ENCODE peak calls at places on chromosomes 6 and 20, in four cellular contexts. I is omental fat pad, U is B cell, K is nephron progenitor cell. M is an unnamed sample.

GRCh38 chr6:114085206-114085605 is 114.3 kb upstream of the HDAC2 start:
- DNase-seq in I (no peak), U (no peak), K (no peak), M (no peak)

GRCh38 chr6:95578106-95578410 is 723 bp downstream of the MANEA start:
- DNase-seq in I (no peak), U (peak; percentile 45), K (no peak), M (no peak)

GRCh38 chr6:13307508-13307995 is 20.8 kb downstream of the TBC1D7 start:
- DNase-seq in I (no peak), U (no peak), K (no peak), M (peak; percentile 25)

GRCh38 chr6:71260205-71260604 is 28.4 kb upstream of the OGFRL1 start:
- DNase-seq in I (no peak), U (no peak), K (no peak), M (no peak)

GRCh38 chr6:7544597-7544996 is 3.1 kb downstream of the DSP start:
- DNase-seq in I (no peak), U (no peak), K (no peak), M (no peak)

GRCh38 chr6:6723316-6723715 is 134.8 kb downstream of the LY86 start:
- DNase-seq in I (no peak), U (no peak), K (no peak), M (no peak)

GRCh38 chr6:105649192-105649591 is 246.3 kb upstream of the PREP start:
- DNase-seq in I (no peak), U (no peak), K (no peak), M (no peak)

GRCh38 chr6:42315991-42316378 is 98.3 kb upstream of the MRPS10 start:
- DNase-seq in I (no peak), U (no peak), K (no peak), M (no peak)

GRCh38 chr20:1242530-1242929 is 16.7 kb downstream of the RAD21L1 start:
- DNase-seq in I (no peak), U (no peak), K (no peak), M (no peak)

GRCh38 chr6:120844084-120844483 is 490.2 kb downstream of the TBC1D32 start:
- DNase-seq in I (no peak), U (no peak), K (no peak), M (no peak)

GRCh38 chr20:23161244-23161875 is 75.2 kb upstream of the CD93 start:
- DNase-seq in I (no peak), U (no peak), K (no peak), M (no peak)

GRCh38 chr6:85406641-85407075 is 43.2 kb upstream of the NT5E start:
- DNase-seq in I (no peak), U (no peak), K (no peak), M (no peak)

GRCh38 chr6:51450248-51450957 is 631.7 kb downstream of the TFAP2B start:
- DNase-seq in I (no peak), U (no peak), K (no peak), M (no peak)

GRCh38 chr6:69290116-69290515 is 506.7 kb downstream of the LMBRD1 start:
- DNase-seq in I (no peak), U (no peak), K (no peak), M (no peak)

GRCh38 chr6:104320896-104321295 is 538.8 kb downstream of the HACE1 start:
- DNase-seq in I (no peak), U (no peak), K (no peak), M (no peak)

GRCh38 chr20:37880726-37881591 is 22.0 kb upstream of the VSTM2L start:
- DNase-seq in I (no peak), U (no peak), K (no peak), M (peak; percentile 53)

GRCh38 chr6:23174781-23175361 is 605.5 kb downstream of the HDGFL1 start:
- DNase-seq in I (no peak), U (no peak), K (no peak), M (no peak)

GRCh38 chr6:74000582-74000981 is 304.6 kb downstream of the CD109 start:
- DNase-seq in I (no peak), U (no peak), K (no peak), M (no peak)

GRCh38 chr20:58004900-58005299 is 223.6 kb downstream of the ANKRD60 start:
- DNase-seq in I (no peak), U (no peak), K (no peak), M (no peak)

GRCh38 chr6:436308-437041 is 44.9 kb downstream of the IRF4 start:
- DNase-seq in I (no peak), U (no peak), K (no peak), M (no peak)

M was measured in OCI-M1.